ENCODE peak calls at places on chromosomes 6 and 20, in seven cellular contexts. W, Y, P, N, T, J and V are unnamed samples.

GRCh38 chr6:150664091-150664490 is 64.4 kb downstream of the PLEKHG1 start:
- DNase-seq in W (no peak), Y (no peak), P (no peak), N (no peak), T (no peak), J (no peak), V (no peak)

GRCh38 chr6:166946125-166946524 is 10.2 kb downstream of the RNASET2 start:
- DNase-seq in W (no peak), Y (no peak), P (no peak), N (no peak), T (no peak), J (no peak), V (no peak)

GRCh38 chr6:121055572-121056163 is 278.6 kb downstream of the TBC1D32 start:
- DNase-seq in W (no peak), Y (peak; percentile 60), P (peak; percentile 40), N (peak; percentile 72), T (no peak), J (peak; percentile 42), V (peak; percentile 56)

GRCh38 chr6:16168858-16169257 is 40.0 kb downstream of the MYLIP start:
- DNase-seq in W (no peak), Y (no peak), P (peak; percentile 59), N (peak; percentile 77), T (peak; percentile 17), J (peak; percentile 25), V (peak; percentile 78)

GRCh38 chr6:7723041-7723447 is 2.9 kb upstream of the BMP6 start:
- DNase-seq in W (no peak), Y (peak; percentile 68), P (peak; percentile 67), N (peak; percentile 93), T (peak; percentile 88), J (peak; percentile 76), V (peak; percentile 85)

GRCh38 chr20:41034239-41034638 is 5.6 kb downstream of the TOP1 start:
- DNase-seq in W (no peak), Y (no peak), P (no peak), N (no peak), T (no peak), J (no peak), V (no peak)

GRCh38 chr6:30722280-30723112 is 2.3 kb downstream of the TUBB start:
- DNase-seq in W (peak; percentile 49), Y (peak; percentile 79), P (peak; percentile 78), N (peak; percentile 79), T (peak; percentile 90), J (peak; percentile 81), V (peak; percentile 84)

GRCh38 chr20:55678970-55679667 is 326.2 kb downstream of the CBLN4 start:
- DNase-seq in W (no peak), Y (no peak), P (no peak), N (no peak), T (no peak), J (no peak), V (no peak)

GRCh38 chr6:109606362-109606761 is 84.6 kb downstream of the AK9 start:
- DNase-seq in W (no peak), Y (no peak), P (no peak), N (no peak), T (no peak), J (no peak), V (no peak)

GRCh38 chr6:32167761-32168262 is 3.4 kb downstream of the EGFL8 start:
- DNase-seq in W (no peak), Y (no peak), P (no peak), N (no peak), T (no peak), J (no peak), V (no peak)

GRCh38 chr6:31740397-31741223 is 805 bp downstream of the MSH5 start:
- DNase-seq in W (no peak), Y (no peak), P (no peak), N (no peak), T (no peak), J (no peak), V (peak; percentile 86)

GRCh38 chr20:21936720-21937380 is 231.4 kb downstream of the PAX1 start:
- DNase-seq in W (no peak), Y (no peak), P (peak; percentile 74), N (no peak), T (no peak), J (no peak), V (no peak)